ENCODE peak calls at places on chromosomes 4 and X, in seven cellular contexts. One of them, this sample, is unnamed.

GRCh38 chr4:148270600-148270999 is 171.6 kb downstream of the NR3C2 start:
- DNase-seq in SK-N-SH: no peak
- DNase-seq in HepG2: no peak
- DNase-seq in H1: no peak
- DNase-seq in K562: no peak
- DNase-seq in GM12878: no peak
- DNase-seq in HCT116: no peak
- DNase-seq in this sample: no peak

GRCh38 chr4:55255171-55255570 is 90.9 kb upstream of the SRD5A3 start:
- DNase-seq in H1: no peak
- DNase-seq in K562: no peak
- DNase-seq in HepG2: no peak
- DNase-seq in GM12878: no peak
- DNase-seq in SK-N-SH: no peak
- DNase-seq in HCT116: no peak
- DNase-seq in this sample: no peak

GRCh38 chrX:19893722-19894121 is 6.3 kb upstream of the SH3KBP1 start:
- DNase-seq in HepG2: peak; percentile 61
- DNase-seq in SK-N-SH: no peak
- DNase-seq in HCT116: no peak
- DNase-seq in K562: no peak
- DNase-seq in H1: no peak
- DNase-seq in GM12878: no peak
- DNase-seq in this sample: no peak

GRCh38 chr4:81827568-81828202 is 356.0 kb upstream of the RASGEF1B start:
- DNase-seq in HCT116: no peak
- DNase-seq in H1: no peak
- DNase-seq in HepG2: no peak
- DNase-seq in GM12878: peak; percentile 20
- DNase-seq in SK-N-SH: no peak
- DNase-seq in K562: no peak
- DNase-seq in this sample: no peak

GRCh38 chr4:159221280-159221679 is 118.4 kb downstream of the RAPGEF2 start:
- DNase-seq in SK-N-SH: no peak
- DNase-seq in K562: no peak
- DNase-seq in GM12878: no peak
- DNase-seq in HepG2: no peak
- DNase-seq in H1: no peak
- DNase-seq in HCT116: no peak
- DNase-seq in this sample: no peak

GRCh38 chr4:101643201-101643600 is 147.3 kb upstream of the BANK1 start:
- DNase-seq in HCT116: peak; percentile 16
- DNase-seq in SK-N-SH: no peak
- DNase-seq in H1: no peak
- DNase-seq in HepG2: no peak
- DNase-seq in K562: no peak
- DNase-seq in GM12878: no peak
- DNase-seq in this sample: no peak

GRCh38 chr4:159455675-159456235 is 352.9 kb downstream of the RAPGEF2 start:
- DNase-seq in SK-N-SH: peak; percentile 68
- DNase-seq in HepG2: peak; percentile 49
- DNase-seq in K562: peak; percentile 69
- DNase-seq in HCT116: peak; percentile 31
- DNase-seq in H1: no peak
- DNase-seq in GM12878: no peak
- DNase-seq in this sample: peak; percentile 16

GRCh38 chr4:128558896-128559669 is 250.4 kb upstream of the JADE1 start:
- DNase-seq in GM12878: no peak
- DNase-seq in SK-N-SH: no peak
- DNase-seq in HepG2: no peak
- DNase-seq in HCT116: no peak
- DNase-seq in H1: no peak
- DNase-seq in K562: no peak
- DNase-seq in this sample: no peak

GRCh38 chrX:108304210-108304609 is 134.0 kb downstream of the COL4A6 start:
- DNase-seq in GM12878: no peak
- DNase-seq in HCT116: no peak
- DNase-seq in H1: no peak
- DNase-seq in SK-N-SH: peak; percentile 9
- DNase-seq in HepG2: no peak
- DNase-seq in K562: peak; percentile 13
- DNase-seq in this sample: no peak

GRCh38 chr4:8920969-8921368 is 49.3 kb upstream of the HMX1 start:
- DNase-seq in H1: no peak
- DNase-seq in GM12878: no peak
- DNase-seq in HepG2: no peak
- DNase-seq in K562: no peak
- DNase-seq in HCT116: no peak
- DNase-seq in SK-N-SH: no peak
- DNase-seq in this sample: no peak

GRCh38 chrX:68827256-68827655 is 1.6 kb upstream of the EFNB1 start:
- DNase-seq in GM12878: no peak
- DNase-seq in H1: no peak
- DNase-seq in HCT116: no peak
- DNase-seq in SK-N-SH: no peak
- DNase-seq in K562: no peak
- DNase-seq in HepG2: no peak
- DNase-seq in this sample: no peak

GRCh38 chrX:70494441-70494840 is 49.8 kb downstream of the DLG3 start:
- DNase-seq in H1: no peak
- DNase-seq in HepG2: no peak
- DNase-seq in HCT116: no peak
- DNase-seq in GM12878: no peak
- DNase-seq in SK-N-SH: no peak
- DNase-seq in K562: no peak
- DNase-seq in this sample: no peak
- TF ChIP-seq YY1 in H1: no peak
- TF ChIP-seq YY1 in HepG2: no peak
- TF ChIP-seq YY1 in HCT116: no peak
- TF ChIP-seq YY1 in GM12878: no peak
- TF ChIP-seq YY1 in SK-N-SH: no peak
- TF ChIP-seq YY1 in K562: no peak
- TF ChIP-seq YY1 in this sample: no peak

DNA sequence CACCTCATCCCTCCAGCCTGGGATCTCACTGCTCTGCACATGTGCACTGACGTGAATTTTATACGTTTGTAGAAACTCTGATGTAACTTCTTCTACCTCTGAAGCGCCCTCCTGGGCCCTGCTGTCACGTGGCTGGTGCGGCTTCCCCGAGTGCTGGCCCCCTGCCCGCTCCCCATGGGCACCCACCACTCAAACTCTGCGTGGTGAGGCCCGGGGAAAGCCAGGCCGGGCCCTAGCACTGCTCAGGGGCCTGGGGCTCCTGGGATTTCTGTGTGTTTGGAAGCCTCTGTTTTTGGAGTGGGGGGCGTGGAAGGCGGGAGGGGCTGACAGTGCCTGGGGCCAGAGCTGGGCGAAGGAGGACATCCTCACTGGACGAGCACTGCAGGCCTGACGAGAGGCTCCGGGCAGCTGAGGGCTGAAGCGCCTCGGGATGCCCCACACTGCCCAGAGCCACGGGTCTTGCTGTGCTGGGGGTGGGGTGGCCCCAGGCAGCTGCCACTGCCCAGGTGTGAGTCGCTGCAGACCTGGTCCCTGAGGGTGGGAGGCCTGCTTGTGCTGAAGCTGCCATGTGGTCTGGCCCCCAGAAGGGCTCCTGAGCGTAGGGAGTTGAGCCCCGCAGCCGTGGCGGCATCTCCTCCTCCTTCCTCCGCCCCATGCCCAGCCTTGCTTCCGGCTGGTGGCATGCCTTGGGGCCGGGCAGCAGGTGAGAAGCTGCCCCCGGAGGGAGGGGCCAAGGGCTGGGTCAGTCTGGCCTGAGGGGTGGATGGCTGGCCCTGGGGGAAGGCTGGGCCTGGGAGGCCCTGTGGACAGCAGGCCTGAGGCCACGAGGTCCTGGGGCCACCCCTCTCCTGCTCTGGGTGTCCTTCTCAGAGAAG is 7.7 kb downstream of the NAT8L start:
- DNase-seq in HepG2: no peak
- DNase-seq in HCT116: no peak
- DNase-seq in K562: no peak
- DNase-seq in GM12878: no peak
- DNase-seq in H1: no peak
- DNase-seq in SK-N-SH: peak; percentile 42
- DNase-seq in this sample: no peak
- H3K9ac ChIP-seq in HepG2: no peak overlapping the region
- H3K9ac ChIP-seq in HCT116: no peak overlapping the region
- H3K9ac ChIP-seq in K562: no peak overlapping the region
- H3K9ac ChIP-seq in GM12878: no peak overlapping the region
- H3K9ac ChIP-seq in H1: no peak overlapping the region
- H3K9ac ChIP-seq in SK-N-SH: no peak overlapping the region
- H3K9ac ChIP-seq in this sample: no peak overlapping the region

GRCh38 chrX:80846247-80846646 is 36.6 kb upstream of the BRWD3 start:
- DNase-seq in GM12878: no peak
- DNase-seq in H1: no peak
- DNase-seq in SK-N-SH: no peak
- DNase-seq in HepG2: no peak
- DNase-seq in K562: no peak
- DNase-seq in HCT116: no peak
- DNase-seq in this sample: no peak
- H3K27me3 ChIP-seq in GM12878: no peaks in the 10 kb centered on the region
- H3K27me3 ChIP-seq in H1: no peaks in the 10 kb centered on the region
- H3K27me3 ChIP-seq in SK-N-SH: no peaks in the 10 kb centered on the region
- H3K27me3 ChIP-seq in HepG2: no peaks in the 10 kb centered on the region
- H3K27me3 ChIP-seq in K562: no peaks in the 10 kb centered on the region
- H3K27me3 ChIP-seq in HCT116: no peaks in the 10 kb centered on the region
- H3K27me3 ChIP-seq in this sample: no peaks in the 10 kb centered on the region

GRCh38 chrX:136094962-136095361 is 52.4 kb upstream of the FHL1 start:
- DNase-seq in H1: no peak
- DNase-seq in HCT116: no peak
- DNase-seq in SK-N-SH: no peak
- DNase-seq in GM12878: no peak
- DNase-seq in K562: no peak
- DNase-seq in HepG2: no peak
- DNase-seq in this sample: no peak

GRCh38 chrX:136097871-136098805 is 49.2 kb upstream of the FHL1 start:
- DNase-seq in HCT116: no peak
- DNase-seq in K562: peak; percentile 68
- DNase-seq in H1: peak; percentile 15
- DNase-seq in HepG2: no peak
- DNase-seq in GM12878: no peak
- DNase-seq in SK-N-SH: no peak
- DNase-seq in this sample: no peak
- TF ChIP-seq YY1 in HCT116: no peak
- TF ChIP-seq YY1 in K562: no peak
- TF ChIP-seq YY1 in H1: no peak
- TF ChIP-seq YY1 in HepG2: no peak
- TF ChIP-seq YY1 in GM12878: no peak
- TF ChIP-seq YY1 in SK-N-SH: no peak
- TF ChIP-seq YY1 in this sample: no peak

GRCh38 chr4:26144526-26145167 is 176.2 kb upstream of the RBPJ start:
- DNase-seq in SK-N-SH: no peak
- DNase-seq in K562: no peak
- DNase-seq in HepG2: no peak
- DNase-seq in H1: no peak
- DNase-seq in HCT116: no peak
- DNase-seq in GM12878: no peak
- DNase-seq in this sample: no peak

GRCh38 chr4:26140150-26140898 is 180.5 kb upstream of the RBPJ start:
- DNase-seq in HepG2: no peak
- DNase-seq in K562: no peak
- DNase-seq in GM12878: no peak
- DNase-seq in SK-N-SH: no peak
- DNase-seq in HCT116: no peak
- DNase-seq in H1: no peak
- DNase-seq in this sample: no peak

GRCh38 chr4:26141101-26141830 is 179.5 kb upstream of the RBPJ start:
- DNase-seq in HCT116: no peak
- DNase-seq in SK-N-SH: no peak
- DNase-seq in K562: no peak
- DNase-seq in GM12878: no peak
- DNase-seq in HepG2: no peak
- DNase-seq in H1: no peak
- DNase-seq in this sample: no peak

GRCh38 chr4:26139310-26139924 is 181.4 kb upstream of the RBPJ start:
- DNase-seq in GM12878: no peak
- DNase-seq in HepG2: no peak
- DNase-seq in K562: no peak
- DNase-seq in H1: no peak
- DNase-seq in SK-N-SH: no peak
- DNase-seq in HCT116: no peak
- DNase-seq in this sample: no peak

GRCh38 chr4:26141916-26142638 is 178.7 kb upstream of the RBPJ start:
- DNase-seq in SK-N-SH: no peak
- DNase-seq in GM12878: no peak
- DNase-seq in HepG2: no peak
- DNase-seq in HCT116: no peak
- DNase-seq in H1: no peak
- DNase-seq in K562: no peak
- DNase-seq in this sample: no peak
- H3K9ac ChIP-seq in SK-N-SH: no peak overlapping the region
- H3K9ac ChIP-seq in GM12878: no peak overlapping the region
- H3K9ac ChIP-seq in HepG2: no peak overlapping the region
- H3K9ac ChIP-seq in HCT116: no peak overlapping the region
- H3K9ac ChIP-seq in H1: no peak overlapping the region
- H3K9ac ChIP-seq in K562: no peak overlapping the region
- H3K9ac ChIP-seq in this sample: no peak overlapping the region

DNA sequence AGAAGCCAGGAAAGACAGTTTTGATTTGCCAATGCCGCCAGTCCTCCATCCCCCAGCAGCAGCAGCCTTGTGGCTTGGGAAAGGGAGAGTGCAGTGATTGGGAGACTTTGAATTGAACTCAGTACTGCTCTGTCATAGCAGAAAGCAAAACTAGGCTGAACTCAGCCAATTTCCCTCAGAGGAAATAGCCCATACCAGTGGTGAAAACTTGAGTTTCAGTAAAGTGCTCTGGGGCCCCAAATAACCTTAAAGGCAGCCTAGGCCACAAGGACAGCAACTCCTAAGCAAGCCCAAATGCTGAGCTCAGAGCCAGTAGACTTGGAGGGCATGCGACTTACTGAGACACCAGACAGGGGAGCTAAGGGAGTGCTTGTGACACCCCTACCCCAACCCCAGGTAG is 2.0 kb upstream of the PROM1 start:
- DNase-seq in SK-N-SH: no peak
- DNase-seq in H1: no peak
- DNase-seq in K562: no peak
- DNase-seq in GM12878: no peak
- DNase-seq in HCT116: no peak
- DNase-seq in HepG2: no peak
- DNase-seq in this sample: no peak
- H3K27me3 ChIP-seq in SK-N-SH: peaks cover 43% of the 10 kb centered on the region
- H3K27me3 ChIP-seq in H1: peaks cover 8% of the 10 kb centered on the region
- H3K27me3 ChIP-seq in K562: peaks cover 31% of the 10 kb centered on the region
- H3K27me3 ChIP-seq in GM12878: peaks cover 16% of the 10 kb centered on the region
- H3K27me3 ChIP-seq in HCT116: peaks cover 49% of the 10 kb centered on the region
- H3K27me3 ChIP-seq in HepG2: peaks cover 5% of the 10 kb centered on the region
- H3K27me3 ChIP-seq in this sample: peaks cover 22% of the 10 kb centered on the region